ENCODE peak calls at places on chromosomes 2 and 18, in four cellular contexts. D is heart left ventricle; R is activated CD8-positive, alpha-beta T cell treated with anti-CD3 and anti-CD28 coated beads for 36 hours; N is RWPE1. A is an unnamed sample.

GRCh38 chr2:188518391-188518790 is 226.7 kb downstream of the GULP1 start:
- DNase-seq in D (no peak), N (no peak), R (no peak), A (no peak)

GRCh38 chr2:237540823-237541222 is 25.6 kb upstream of the PRLH start:
- DNase-seq in D (peak; percentile 74), R (no peak), N (peak; percentile 49), A (no peak)

GRCh38 chr2:55861733-55862132 is 61.8 kb downstream of the EFEMP1 start:
- DNase-seq in N (no peak), R (no peak), D (no peak), A (no peak)

GRCh38 chr2:239318091-239318725 is 82.6 kb downstream of the HDAC4 start:
- DNase-seq in R (no peak), D (peak; percentile 11), N (no peak), A (no peak)

GRCh38 chr2:64145760-64146159 is 1.5 kb upstream of the PELI1 start:
- DNase-seq in D (no peak), N (no peak), R (no peak), A (no peak)

GRCh38 chr2:105655244-105655643 is 89.5 kb upstream of the NCK2 start:
- DNase-seq in N (no peak), D (no peak), R (no peak), A (no peak)

GRCh38 chr2:16375981-16376380 is 289.7 kb downstream of the CYRIA start:
- DNase-seq in D (no peak), N (no peak), R (no peak), A (no peak)

GRCh38 chr2:207408086-207408794 is 121.5 kb upstream of the CREB1 start:
- DNase-seq in N (peak; percentile 73), D (no peak), R (no peak), A (no peak)

GRCh38 chr2:52934354-52934898 is 833.2 kb upstream of the CHAC2 start:
- DNase-seq in R (no peak), D (no peak), N (peak; percentile 72), A (no peak)

GRCh38 chr2:3334392-3334791 is 43.2 kb downstream of the EIPR1 start:
- DNase-seq in R (no peak), N (no peak), D (no peak), A (no peak)

GRCh38 chr2:45813003-45813601 is 161.6 kb downstream of the PRKCE start:
- DNase-seq in R (no peak), N (no peak), D (peak; percentile 43), A (no peak)

GRCh38 chr2:211033765-211034164 is 477.4 kb downstream of the CPS1 start:
- DNase-seq in N (peak; percentile 8), R (no peak), D (no peak), A (no peak)

GRCh38 chr18:62784966-62785413 is 69.6 kb downstream of the PHLPP1 start:
- DNase-seq in N (no peak), D (peak; percentile 26), R (peak; percentile 30), A (no peak)

GRCh38 chr2:72515696-72516095 is 310.1 kb downstream of the EXOC6B start:
- DNase-seq in D (no peak), N (no peak), R (no peak), A (no peak)

GRCh38 chr2:66899109-66899508 is 464.2 kb downstream of the MEIS1 start:
- DNase-seq in R (no peak), D (no peak), N (no peak), A (no peak)

GRCh38 chr18:41642756-41643155 is 312.3 kb upstream of the PIK3C3 start:
- DNase-seq in N (no peak), D (no peak), R (no peak), A (no peak)

GRCh38 chr2:190320696-190321095 is 1.1 kb upstream of the HIBCH start:
- DNase-seq in N (no peak), R (peak; percentile 57), D (no peak), A (peak; percentile 29)

GRCh38 chr2:79758042-79758441 is 245.2 kb downstream of the CTNNA2 start:
- DNase-seq in R (no peak), D (no peak), N (no peak), A (no peak)

GRCh38 chr2:200687938-200688920 is 102.4 kb downstream of the AOX1 start:
- DNase-seq in R (no peak), D (no peak), N (no peak), A (no peak)

GRCh38 chr18:12907258-12907925 is 23.4 kb upstream of the PTPN2 start:
- DNase-seq in R (no peak), D (no peak), N (no peak), A (no peak)

GRCh38 chr18:40096675-40097074 is 1858.4 kb upstream of the PIK3C3 start:
- DNase-seq in R (no peak), D (no peak), N (no peak), A (no peak)

GRCh38 chr18:77101410-77102245 is 31.0 kb downstream of the MBP start:
- DNase-seq in N (peak; percentile 93), R (peak; percentile 78), D (peak; percentile 72), A (peak; percentile 65)

GRCh38 chr2:164737612-164738081 is 104.0 kb downstream of the COBLL1 start:
- DNase-seq in R (peak; percentile 20), N (peak; percentile 75), D (peak; percentile 47), A (peak; percentile 39)

GRCh38 chr2:173192071-173192470 is 116.4 kb downstream of the MAP3K20 start:
- DNase-seq in R (no peak), N (no peak), D (no peak), A (no peak)

GRCh38 chr2:19754907-19755306 is 146.9 kb downstream of the TTC32 start:
- DNase-seq in D (no peak), R (no peak), N (no peak), A (no peak)

GRCh38 chr2:228669751-228670150 is 488.3 kb upstream of the SPHKAP start:
- DNase-seq in N (no peak), D (no peak), R (no peak), A (no peak)

GRCh38 chr2:190404487-190404886 is 3.7 kb upstream of the MFSD6 start:
- DNase-seq in N (peak; percentile 64), D (no peak), R (peak; percentile 39), A (no peak)

GRCh38 chr18:59140287-59140885 is 702 bp downstream of the SEC11C start:
- DNase-seq in N (peak; percentile 34), R (no peak), D (peak; percentile 24), A (peak; percentile 14)
- TF ChIP-seq CTCF in N (no peak), R (no peak), D (no peak), A (no peak)

DNA sequence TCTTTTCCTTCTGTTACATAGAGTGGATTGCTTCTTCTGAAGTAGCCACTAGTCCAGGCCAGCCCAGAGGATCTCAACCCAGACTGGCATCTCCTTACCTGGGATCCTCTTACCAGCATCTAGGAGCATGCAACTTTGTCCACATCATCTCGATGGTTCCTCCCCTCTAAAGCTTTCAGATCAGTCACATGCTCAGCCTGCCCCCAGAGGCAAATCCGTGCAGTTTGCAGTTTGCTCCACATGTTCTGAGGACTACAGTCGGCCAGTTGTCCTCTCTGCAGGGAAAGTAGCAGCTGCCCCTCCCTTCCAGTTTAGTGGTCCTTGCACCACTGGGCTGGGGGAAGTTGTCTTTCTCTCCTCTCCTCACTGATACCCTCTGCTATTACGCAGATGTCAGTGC is 259.8 kb upstream of the APCDD1 start:
- DNase-seq in D (no peak), R (no peak), N (no peak), A (no peak)
- TF ChIP-seq CTCF in D (no peak), R (no peak), N (no peak), A (no peak)

GRCh38 chr18:50986360-50987087 is 18.7 kb downstream of the ELAC1 start:
- DNase-seq in R (no peak), D (no peak), N (peak; percentile 13), A (no peak)
- TF ChIP-seq CTCF in R (no peak), D (no peak), N (no peak), A (no peak)

GRCh38 chr2:62074233-62074632 is 121.7 kb upstream of the B3GNT2 start:
- DNase-seq in D (no peak), R (no peak), N (no peak), A (no peak)

GRCh38 chr2:62071760-62072680 is 123.9 kb upstream of the B3GNT2 start:
- DNase-seq in R (no peak), D (no peak), N (no peak), A (no peak)

GRCh38 chr2:62077239-62077638 is 118.7 kb upstream of the B3GNT2 start:
- DNase-seq in N (no peak), D (no peak), R (no peak), A (peak; percentile 23)
- TF ChIP-seq CTCF in N (no peak), D (no peak), R (no peak), A (no peak)

DNA sequence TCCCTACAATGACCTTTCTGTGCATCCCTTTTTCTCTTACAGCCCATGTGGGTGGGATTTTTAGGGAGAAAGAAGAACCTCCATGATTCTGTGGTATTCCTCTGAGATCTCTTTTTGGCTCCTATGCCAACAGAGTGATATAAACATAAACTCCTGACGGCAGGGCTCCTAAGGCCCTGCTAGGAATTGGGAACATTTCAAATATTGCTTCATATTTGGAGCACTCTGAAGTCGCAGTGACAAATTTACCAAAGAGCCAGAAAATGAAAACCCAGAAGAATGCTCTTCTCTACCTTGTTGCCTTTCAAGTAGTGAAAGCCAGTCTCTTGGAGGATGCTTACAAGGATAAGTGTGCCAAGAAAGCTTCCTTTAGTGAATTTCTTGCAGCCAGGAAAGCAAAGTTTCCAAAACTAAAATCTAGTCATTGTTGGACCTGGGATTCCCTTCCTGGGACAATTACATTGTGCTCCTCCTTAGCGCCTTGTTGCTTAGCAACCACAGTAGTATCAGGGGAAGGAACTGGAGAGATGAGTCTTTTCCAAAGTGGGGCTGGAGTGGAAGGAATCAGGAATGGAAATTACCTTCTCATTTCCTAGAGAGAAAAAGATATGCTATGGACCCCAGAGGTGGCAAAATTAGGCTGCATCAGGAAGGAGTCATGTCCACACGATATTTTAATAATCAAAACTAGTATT is 7.3 kb upstream of the SETBP1 start:
- DNase-seq in R (no peak), D (no peak), N (no peak), A (no peak)
- TF ChIP-seq CTCF in R (no peak), D (no peak), N (no peak), A (no peak)

GRCh38 chr2:222040333-222040732 is 258.5 kb downstream of the PAX3 start:
- DNase-seq in R (no peak), N (no peak), D (no peak), A (no peak)

GRCh38 chr2:222039821-222040220 is 259.0 kb downstream of the PAX3 start:
- DNase-seq in R (no peak), D (no peak), N (no peak), A (no peak)

GRCh38 chr2:222034058-222034457 is 264.7 kb downstream of the PAX3 start:
- DNase-seq in D (no peak), R (no peak), N (no peak), A (no peak)

GRCh38 chr2:222037211-222037610 is 261.6 kb downstream of the PAX3 start:
- DNase-seq in R (no peak), D (no peak), N (no peak), A (no peak)

DNA sequence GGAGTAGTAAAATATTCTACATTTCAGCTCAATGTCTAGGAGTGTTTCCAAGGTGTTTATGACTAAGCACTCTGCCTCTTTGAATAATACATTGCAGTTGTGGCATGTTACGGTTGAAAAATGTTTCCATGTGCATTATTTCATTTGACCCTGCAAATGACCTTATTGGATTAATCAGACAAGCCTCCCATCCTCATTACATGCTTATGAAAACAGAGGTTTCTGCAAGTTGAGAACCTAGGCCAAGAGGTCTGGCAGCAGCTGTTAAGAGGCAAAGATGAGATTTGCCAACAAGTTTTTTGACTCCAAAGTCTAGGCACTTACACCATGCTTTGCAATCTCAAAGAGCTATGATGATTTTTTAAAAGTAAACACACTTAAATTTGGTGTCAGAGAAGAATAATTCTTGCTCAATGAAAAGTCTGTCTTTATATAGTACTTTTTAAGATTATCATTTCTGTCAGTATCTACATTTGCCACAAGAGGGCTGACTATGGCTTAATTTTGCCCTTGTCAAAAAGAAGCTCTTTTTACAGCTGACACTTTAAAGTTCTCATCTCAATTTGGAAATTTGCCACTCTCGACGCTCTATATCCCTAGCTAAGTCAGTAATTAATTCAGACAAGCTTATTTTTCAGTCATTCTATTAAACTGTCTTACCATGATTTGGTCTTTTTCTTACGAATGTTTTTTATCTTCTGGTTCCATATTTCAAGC is 260.6 kb downstream of the PAX3 start:
- DNase-seq in N (peak; percentile 20), D (no peak), R (no peak), A (no peak)
- TF ChIP-seq CTCF in N (peak; percentile 44), D (peak; percentile 31), R (no peak), A (no peak)

A was measured in GM20000.